ENCODE peak calls at places on chromosomes 3 and 15, in ten cellular contexts. H is fibroblast of lung; U is cardiac fibroblast; W is body of pancreas; M is IMR-90; N is tibial nerve; Q is pancreas; E is GM12865; D is H7; G is CD8-positive, alpha-beta memory T cell. Z is an unnamed sample.

GRCh38 chr15:84878504-84878903 is 6.0 kb upstream of the SLC28A1 start:
- DNase-seq in H (peak; percentile 39), U (peak; percentile 69), W (peak; percentile 84), M (peak; percentile 44), N (peak; percentile 73), Q (peak; percentile 49), E (peak; percentile 65), D (peak; percentile 83), G (peak; percentile 34), Z (no peak)

GRCh38 chr3:100254168-100254777 is 6.5 kb upstream of the TBC1D23 start:
- DNase-seq in H (peak; percentile 76), U (peak; percentile 88), W (peak; percentile 67), M (peak; percentile 78), N (peak; percentile 53), Q (peak; percentile 35), E (peak; percentile 74), D (peak; percentile 63), G (no peak), Z (peak; percentile 24)

GRCh38 chr3:99764377-99764776 is 53.3 kb upstream of the CMSS1 start:
- DNase-seq in H (peak; percentile 74), U (no peak), W (no peak), M (no peak), N (no peak), Q (no peak), E (no peak), D (no peak), G (no peak), Z (no peak)

GRCh38 chr3:89180334-89180733 is 72.9 kb downstream of the EPHA3 start:
- DNase-seq in H (peak; percentile 29), U (peak; percentile 6), W (no peak), M (no peak), N (no peak), Q (no peak), E (peak; percentile 30), D (no peak), G (no peak), Z (no peak)

GRCh38 chr3:171556133-171556532 is 95.9 kb upstream of the TNIK start:
- DNase-seq in H (no peak), U (no peak), W (no peak), M (no peak), N (no peak), Q (no peak), E (no peak), D (no peak), G (no peak), Z (no peak)

GRCh38 chr3:110381992-110382391 is 689.6 kb upstream of the NECTIN3 start:
- DNase-seq in H (no peak), U (no peak), W (no peak), M (no peak), N (no peak), Q (no peak), E (no peak), D (no peak), G (no peak), Z (no peak)

GRCh38 chr15:80182611-80183210 is 29.9 kb downstream of the FAH start:
- DNase-seq in H (peak; percentile 83), U (peak; percentile 90), W (no peak), M (peak; percentile 89), N (no peak), Q (no peak), E (no peak), D (no peak), G (no peak), Z (no peak)

GRCh38 chr3:191139771-191140170 is 59.3 kb upstream of the OSTN start:
- DNase-seq in H (no peak), U (no peak), W (no peak), M (no peak), N (no peak), Q (no peak), E (peak; percentile 70), D (no peak), G (no peak), Z (peak; percentile 39)

GRCh38 chr15:49467782-49468181 is 44.7 kb downstream of the FGF7 start:
- DNase-seq in H (no peak), U (peak; percentile 54), W (no peak), M (no peak), N (no peak), Q (no peak), E (no peak), D (no peak), G (no peak), Z (no peak)

GRCh38 chr3:50157821-50158556 is 2.9 kb downstream of the SEMA3F start:
- DNase-seq in H (peak; percentile 49), U (peak; percentile 42), W (no peak), M (peak; percentile 44), N (no peak), Q (no peak), E (no peak), D (no peak), G (no peak), Z (no peak)
- H3K4me3 ChIP-seq in H (no peak overlapping the region), U (no peak overlapping the region), W (no peak overlapping the region), M (no peak overlapping the region), N (no peak overlapping the region), Q (no peak overlapping the region), E (no peak overlapping the region), D (no peak overlapping the region), G (no peak overlapping the region), Z (no peak overlapping the region)

DNA sequence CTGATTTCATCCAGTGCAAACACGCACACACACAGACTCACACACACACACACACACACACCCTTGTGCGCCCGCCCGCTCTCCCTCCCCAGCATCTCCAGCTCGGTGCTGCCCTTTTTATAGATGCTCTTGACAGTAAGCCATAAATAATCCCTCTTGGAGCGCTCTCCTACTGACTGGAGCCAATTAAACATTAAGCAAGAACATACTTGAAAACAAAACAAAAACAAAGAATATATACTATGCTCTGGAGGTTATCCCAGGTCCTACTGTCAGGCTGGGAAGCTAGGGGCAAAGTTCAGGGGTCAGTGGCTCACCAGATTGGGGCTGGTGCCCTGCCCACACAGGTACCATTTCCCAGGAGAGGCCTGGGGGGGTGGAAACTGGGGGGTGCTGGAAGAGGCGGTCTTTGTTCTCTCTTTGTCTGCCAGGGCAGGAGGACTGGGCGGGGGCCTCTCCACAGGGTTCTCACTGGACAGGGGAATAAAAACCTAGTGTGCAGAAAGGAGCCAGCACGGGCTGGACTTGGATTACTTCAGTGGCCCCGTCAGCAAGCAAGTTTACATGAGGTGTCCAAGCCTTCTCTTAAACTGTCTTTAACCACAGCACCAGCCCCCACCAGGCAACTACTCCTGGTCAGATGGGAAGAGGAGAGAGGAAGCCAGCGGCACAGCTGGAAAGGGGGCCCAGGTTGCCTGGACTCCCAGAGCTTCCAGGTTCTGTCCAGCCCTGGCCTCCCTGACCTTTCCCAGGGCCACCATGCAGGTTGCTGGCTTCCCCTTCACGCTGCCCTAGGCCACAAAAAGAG is 16.1 kb downstream of the BMF start:
- DNase-seq in H (peak; percentile 81), U (peak; percentile 94), W (peak; percentile 59), M (peak; percentile 86), N (no peak), Q (peak; percentile 50), E (no peak), D (peak; percentile 55), G (no peak), Z (no peak)
- H3K4me3 ChIP-seq in H (no peak overlapping the region), U (no peak overlapping the region), W (no peak overlapping the region), M (no peak overlapping the region), N (no peak overlapping the region), Q (no peak overlapping the region), E (no peak overlapping the region), D (no peak overlapping the region), G (no peak overlapping the region), Z (no peak overlapping the region)

GRCh38 chr3:195182470-195182795 is 88.5 kb downstream of the XXYLT1 start:
- DNase-seq in H (peak; percentile 83), U (peak; percentile 76), W (no peak), M (peak; percentile 81), N (no peak), Q (no peak), E (no peak), D (no peak), G (no peak), Z (no peak)

GRCh38 chr3:195180490-195181106 is 90.4 kb downstream of the XXYLT1 start:
- DNase-seq in H (no peak), U (no peak), W (no peak), M (no peak), N (no peak), Q (no peak), E (no peak), D (no peak), G (no peak), Z (no peak)

GRCh38 chr3:195181107-195181498 is 89.9 kb downstream of the XXYLT1 start:
- DNase-seq in H (no peak), U (no peak), W (no peak), M (no peak), N (no peak), Q (no peak), E (no peak), D (no peak), G (no peak), Z (no peak)

GRCh38 chr3:195183071-195183776 is 87.7 kb downstream of the XXYLT1 start:
- DNase-seq in H (peak; percentile 43), U (no peak), W (no peak), M (no peak), N (no peak), Q (no peak), E (no peak), D (no peak), G (no peak), Z (no peak)

GRCh38 chr3:195181781-195182469 is 89.0 kb downstream of the XXYLT1 start:
- DNase-seq in H (no peak), U (no peak), W (no peak), M (no peak), N (no peak), Q (no peak), E (no peak), D (no peak), G (no peak), Z (no peak)
- H3K4me3 ChIP-seq in H (no peak overlapping the region), U (no peak overlapping the region), W (no peak overlapping the region), M (no peak overlapping the region), N (no peak overlapping the region), Q (no peak overlapping the region), E (no peak overlapping the region), D (no peak overlapping the region), G (no peak overlapping the region), Z (no peak overlapping the region)

DNA sequence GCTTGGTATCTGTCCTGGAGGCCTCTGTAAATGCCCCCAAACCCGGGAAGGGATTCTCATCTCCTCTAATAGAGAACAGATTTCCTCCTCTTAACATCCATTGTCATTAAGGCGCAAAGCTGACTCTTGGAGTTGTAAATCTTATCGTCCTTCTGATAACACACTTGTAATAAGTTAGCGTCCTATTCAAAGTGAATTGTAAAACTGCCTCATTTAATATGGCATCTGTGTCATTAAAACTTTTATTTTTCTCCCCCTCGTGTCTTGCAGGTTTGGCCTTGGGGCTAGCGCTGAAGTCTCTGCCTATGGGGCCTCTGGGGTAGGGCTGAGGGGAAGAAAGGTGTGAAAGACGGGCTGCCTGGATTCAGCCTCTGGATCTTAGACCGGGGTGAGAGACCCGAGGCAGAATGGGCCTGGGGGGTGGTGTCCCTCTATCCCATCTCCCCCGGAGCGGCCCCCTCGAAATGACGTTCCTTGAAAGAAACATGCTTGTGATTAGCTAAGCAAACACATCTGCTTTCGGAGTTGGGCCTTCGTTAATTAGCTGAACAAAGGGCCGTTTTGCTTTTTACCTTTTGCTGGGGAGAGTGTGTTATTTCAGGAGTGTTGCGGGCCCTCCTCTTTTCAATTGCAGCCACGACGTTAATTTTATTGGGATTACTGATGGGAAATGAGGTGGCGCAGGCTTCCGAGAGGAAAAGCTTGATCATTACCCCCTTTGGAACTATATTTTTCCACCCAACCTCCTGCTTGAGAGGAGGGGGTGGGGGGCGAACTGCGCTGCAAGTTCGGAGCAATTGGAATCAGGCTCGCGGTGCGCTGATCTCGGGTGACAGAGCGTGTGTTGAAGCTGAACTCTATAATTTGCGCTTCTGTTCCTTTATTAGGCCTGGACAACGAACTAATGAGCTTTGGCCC is 12.4 kb downstream of the NR2F2 start:
- DNase-seq in H (peak; percentile 51), U (no peak), W (no peak), M (no peak), N (no peak), Q (no peak), E (no peak), D (peak; percentile 61), G (no peak), Z (no peak)
- H3K4me3 ChIP-seq in H (peak overlapping the region; percentile 55), U (peak overlapping the region; percentile 92), W (no peak overlapping the region), M (peak overlapping the region; percentile 46), N (peak overlapping the region; percentile 89), Q (no peak overlapping the region), E (no peak overlapping the region), D (no peak overlapping the region), G (no peak overlapping the region), Z (no peak overlapping the region)

Z was measured in GM12864.